ENCODE peak calls at places on chromosomes 5 and 9, in four cellular contexts. Z is WTC11, D is GM12878, K is K562. X is an unnamed sample.

GRCh38 chr9:70367305-70367930 is 47.0 kb downstream of the KLF9 start:
- DNase-seq in Z (no peak), D (no peak), K (no peak), X (no peak)

GRCh38 chr9:79694676-79695400 is 123.1 kb downstream of the TLE4 start:
- DNase-seq in Z (peak; percentile 22), D (no peak), K (no peak), X (no peak)

GRCh38 chr9:14782652-14783051 is 60.1 kb upstream of the CER1 start:
- DNase-seq in Z (no peak), D (no peak), K (no peak), X (no peak)

GRCh38 chr5:79563247-79563590 is 49.0 kb upstream of the TENT2 start:
- DNase-seq in Z (no peak), D (no peak), K (no peak), X (no peak)

GRCh38 chr9:120718328-120718727 is 4.1 kb upstream of the MEGF9 start:
- DNase-seq in Z (no peak), D (no peak), K (no peak), X (no peak)

GRCh38 chr5:14188778-14189177 is 45.6 kb downstream of the TRIO start:
- DNase-seq in Z (no peak), D (no peak), K (no peak), X (no peak)

GRCh38 chr5:72921103-72921502 is 34.7 kb upstream of the FCHO2 start:
- DNase-seq in Z (no peak), D (no peak), K (no peak), X (no peak)

GRCh38 chr5:106530150-106530549 is 1140.6 kb downstream of the EFNA5 start:
- DNase-seq in Z (no peak), D (no peak), K (no peak), X (no peak)

DNA sequence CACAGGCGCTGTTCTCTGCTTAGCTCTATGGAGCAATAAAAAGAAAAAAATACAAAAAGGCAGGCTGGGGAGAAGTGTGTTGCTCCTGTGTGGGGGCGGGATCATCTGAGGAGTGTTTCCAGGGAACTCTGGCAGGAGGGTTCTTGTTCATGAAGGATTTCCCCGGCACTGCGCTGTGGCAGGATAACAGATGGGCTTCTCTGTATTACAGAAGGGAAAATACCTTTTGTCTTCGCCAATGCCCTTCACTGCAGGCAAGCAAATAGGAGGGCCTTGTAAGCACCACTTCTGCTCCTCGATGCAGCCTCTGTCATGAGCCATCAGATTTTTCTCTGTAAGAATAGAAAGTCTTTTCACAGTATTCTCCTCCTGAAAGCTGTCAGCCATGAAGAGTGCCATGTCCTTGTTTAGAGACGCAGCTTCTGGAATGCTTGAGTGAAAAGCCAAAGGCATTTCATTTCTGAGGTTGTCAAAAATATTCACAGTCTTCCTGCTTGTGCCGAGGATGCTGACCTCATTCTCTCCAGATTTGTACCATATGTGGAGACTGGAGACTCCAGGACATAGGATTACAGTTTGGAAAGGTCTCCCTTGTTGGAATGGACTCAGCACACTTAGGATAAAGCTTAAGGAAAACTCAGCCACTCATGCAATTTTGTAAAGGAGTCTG is 294.0 kb downstream of the YTHDC2 start:
- DNase-seq in Z (no peak), D (no peak), K (no peak), X (no peak)
- TF ChIP-seq ESRRA in Z (no peak), D (no peak), K (no peak), X (no peak)

GRCh38 chr9:72646061-72646460 is 124.7 kb downstream of the TMC1 start:
- DNase-seq in Z (no peak), D (no peak), K (no peak), X (no peak)
- TF ChIP-seq ETV6 in Z (no peak), D (no peak), K (no peak), X (no peak)

GRCh38 chr5:127305486-127305885 is 14.9 kb downstream of the MEGF10 start:
- DNase-seq in Z (no peak), D (no peak), K (no peak), X (no peak)

GRCh38 chr5:127311349-127311748 is 20.8 kb downstream of the MEGF10 start:
- DNase-seq in Z (no peak), D (no peak), K (no peak), X (no peak)

GRCh38 chr5:127306036-127306435 is 15.4 kb downstream of the MEGF10 start:
- DNase-seq in Z (no peak), D (no peak), K (no peak), X (no peak)

GRCh38 chr5:127306647-127307046 is 16.1 kb downstream of the MEGF10 start:
- DNase-seq in Z (no peak), D (no peak), K (no peak), X (no peak)

GRCh38 chr5:127307868-127308267 is 17.3 kb downstream of the MEGF10 start:
- DNase-seq in Z (no peak), D (no peak), K (no peak), X (no peak)
- TF ChIP-seq ESRRA in Z (no peak), D (no peak), K (no peak), X (no peak)

GRCh38 chr5:36422957-36423356 is 121.3 kb upstream of the RANBP3L start:
- DNase-seq in Z (no peak), D (no peak), K (no peak), X (no peak)
- TF ChIP-seq ETV6 in Z (no peak), D (no peak), K (no peak), X (no peak)

GRCh38 chr9:113957778-113958430 is 81.8 kb downstream of the ZNF618 start:
- DNase-seq in Z (no peak), D (no peak), K (no peak), X (no peak)
- TF ChIP-seq ESRRA in Z (no peak), D (no peak), K (no peak), X (no peak)

X was measured in HepG2.